ENCODE peak calls at places on chromosomes 7 and 10, in five cellular contexts. K is CD8-positive, alpha-beta memory T cell; O is thoracic aorta; A is IMR-90; J is MM.1S. W is an unnamed sample. For H3K4me1, the result is how much of the 10 kb centered on the place peaks cover.

GRCh38 chr10:28661035-28661434 is 16.3 kb upstream of the BAMBI start:
- DNase-seq in A (peak), J (no peak), K (no peak), O (no peak), W (no peak)

GRCh38 chr10:77849039-77849664 is 77.4 kb downstream of the DLG5 start:
- DNase-seq in J (no peak), A (no peak), O (no peak), K (no peak), W (no peak)

GRCh38 chr10:58023341-58024073 is 244.2 kb downstream of the IPMK start:
- DNase-seq in A (peak), K (no peak), O (no peak), J (no peak), W (no peak)

GRCh38 chr7:66415659-66416265 is 210.6 kb downstream of the TPST1 start:
- DNase-seq in K (no peak), O (no peak), J (no peak), A (peak), W (no peak)

GRCh38 chr7:34320926-34321609 is 336.9 kb upstream of the NPSR1 start:
- DNase-seq in K (peak), J (peak), A (peak), O (peak), W (no peak)

GRCh38 chr10:97861351-97861750 is 11.7 kb downstream of the GOLGA7B start:
- DNase-seq in K (no peak), A (peak), O (no peak), J (no peak), W (no peak)

GRCh38 chr7:21566094-21566493 is 23.3 kb downstream of the DNAH11 start:
- DNase-seq in O (no peak), J (no peak), A (no peak), K (no peak), W (no peak)

GRCh38 chr10:90917968-90918318 is 2.9 kb downstream of the ANKRD1 start:
- DNase-seq in K (no peak), J (no peak), A (no peak), O (no peak), W (no peak)

GRCh38 chr10:44463511-44464121 is 78.7 kb upstream of the CXCL12 start:
- DNase-seq in O (no peak), K (no peak), A (no peak), J (no peak), W (no peak)

GRCh38 chr10:8985651-8986050 is 931.2 kb downstream of the GATA3 start:
- DNase-seq in K (no peak), O (no peak), J (no peak), A (no peak), W (no peak)

GRCh38 chr10:89792187-89792586 is 90.8 kb downstream of the KIF20B start:
- DNase-seq in J (no peak), K (no peak), A (peak), O (no peak), W (no peak)

GRCh38 chr7:151442776-151443496 is 3.0 kb upstream of the CRYGN start:
- DNase-seq in O (no peak), A (no peak), K (no peak), J (no peak), W (no peak)

GRCh38 chr10:90965720-90966119 is 44.8 kb upstream of the ANKRD1 start:
- DNase-seq in O (no peak), K (no peak), J (no peak), A (no peak), W (no peak)

GRCh38 chr7:75888464-75889222 is 9.8 kb downstream of the RHBDD2 start:
- DNase-seq in K (no peak), O (no peak), A (no peak), J (no peak), W (no peak)

GRCh38 chr10:33258951-33259350 is 75.5 kb downstream of the NRP1 start:
- DNase-seq in K (no peak), J (no peak), A (peak), O (no peak), W (no peak)

GRCh38 chr7:37713613-37714012 is 30.0 kb downstream of the GPR141 start:
- DNase-seq in J (no peak), O (no peak), A (no peak), K (no peak), W (no peak)

GRCh38 chr10:49162063-49162462 is 26.1 kb downstream of the TMEM273 start:
- DNase-seq in O (no peak), A (peak), K (no peak), J (no peak), W (no peak)

GRCh38 chr7:102925962-102926825 is 13.4 kb downstream of the LRRC17 start:
- DNase-seq in A (peak), O (no peak), K (no peak), J (no peak), W (no peak)

GRCh38 chr7:22821702-22822485 is 755 bp downstream of the TOMM7 start:
- DNase-seq in O (no peak), J (no peak), A (no peak), K (no peak), W (peak)

GRCh38 chr7:21806388-21806787 is 139.3 kb downstream of the CDCA7L start:
- DNase-seq in J (no peak), O (no peak), K (no peak), A (no peak), W (no peak)

GRCh38 chr10:80407836-80408197 is 534 bp upstream of the PRXL2A start:
- DNase-seq in J (no peak), O (no peak), K (no peak), A (no peak), W (no peak)

GRCh38 chr10:110010076-110011069 is 2.6 kb downstream of the ADD3 start:
- DNase-seq in A (peak), K (peak), O (no peak), J (peak), W (peak)

GRCh38 chr10:104435822-104436221 is 82.2 kb downstream of the CFAP58 start:
- DNase-seq in J (no peak), A (peak), O (no peak), K (no peak), W (no peak)

GRCh38 chr10:93245772-93246171 is 172.1 kb downstream of the CYP26A1 start:
- DNase-seq in K (no peak), O (no peak), J (no peak), A (no peak), W (no peak)

GRCh38 chr10:80530816-80531215 is 6.9 kb upstream of the SH2D4B start:
- DNase-seq in J (no peak), A (no peak), O (no peak), K (no peak), W (no peak)

GRCh38 chr7:47581821-47582747 is at the start of gene TNS3:
- DNase-seq in A (peak), J (peak), K (no peak), O (no peak), W (no peak)

GRCh38 chr7:121313793-121314676 is 14.8 kb upstream of the WNT16 start:
- DNase-seq in K (no peak), O (no peak), A (no peak), J (peak), W (no peak)

GRCh38 chr7:2299131-2299829 is 15.0 kb downstream of the SNX8 start:
- DNase-seq in O (peak), A (peak), K (no peak), J (no peak), W (peak)

GRCh38 chr10:82211331-82211730 is 336.3 kb downstream of the NRG3 start:
- DNase-seq in J (no peak), O (no peak), K (no peak), A (no peak), W (no peak)

GRCh38 chr7:138008046-138008587 is 6.2 kb upstream of the CREB3L2 start:
- DNase-seq in K (no peak), O (no peak), A (no peak), J (no peak), W (no peak)

GRCh38 chr10:63760034-63760707 is 239.0 kb downstream of the REEP3 start:
- DNase-seq in A (no peak), O (no peak), J (no peak), K (no peak), W (no peak)

GRCh38 chr7:16202298-16202697 is 219.0 kb downstream of the CRPPA start:
- DNase-seq in O (no peak), A (no peak), K (no peak), J (no peak), W (no peak)

GRCh38 chr7:136869006-136869961 is 832 bp downstream of the CHRM2 start:
- DNase-seq in A (peak), K (no peak), J (no peak), O (no peak), W (no peak)

GRCh38 chr7:136874393-136875032 is 6.1 kb downstream of the CHRM2 start:
- DNase-seq in J (peak), K (no peak), A (peak), O (no peak), W (no peak)

GRCh38 chr7:136869991-136870798 is 1.7 kb downstream of the CHRM2 start:
- DNase-seq in A (peak), O (no peak), K (no peak), J (no peak), W (no peak)

GRCh38 chr7:136868496-136869005 is at the start of gene CHRM2:
- DNase-seq in K (no peak), O (no peak), A (peak), J (no peak), W (no peak)

GRCh38 chr7:136870799-136871487 is 2.5 kb downstream of the CHRM2 start:
- DNase-seq in O (no peak), K (no peak), J (no peak), A (no peak), W (no peak)
- H3K4me1 ChIP-seq in O (under half), K (under half), J (under half), A (under half), W (under half)

GRCh38 chr7:129613016-129613337 is 1.5 kb downstream of the NRF1 start:
- DNase-seq in J (no peak), O (no peak), K (no peak), A (no peak), W (no peak)
- H3K4me1 ChIP-seq in J (under half), O (under half), K (half or more), A (under half), W (half or more)

GRCh38 chr7:128740996-128741395 is 1.8 kb downstream of the CALU start:
- DNase-seq in K (no peak), O (no peak), J (no peak), A (no peak), W (no peak)
- H3K4me1 ChIP-seq in K (under half), O (half or more), J (under half), A (under half), W (under half)

DNA sequence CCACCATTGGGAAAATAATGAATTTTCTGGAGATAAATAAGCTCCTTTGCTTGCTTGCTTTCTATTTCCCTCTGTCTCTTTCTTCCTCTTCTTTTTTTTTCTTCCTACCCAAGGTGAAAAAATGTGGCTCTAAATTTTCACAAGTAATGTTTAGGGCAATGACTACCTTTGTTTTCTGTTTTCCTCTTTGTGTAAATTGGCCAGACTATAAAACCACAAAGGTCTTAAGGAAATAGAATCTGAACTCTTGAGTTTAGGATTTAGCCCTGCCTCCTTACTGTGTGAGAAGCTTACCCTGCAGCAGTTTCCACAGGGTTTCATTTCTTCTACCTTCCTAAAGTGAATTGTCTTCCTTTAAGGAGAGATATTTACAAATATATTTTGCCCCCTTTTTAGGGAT is 330.4 kb downstream of the ARL4A start:
- DNase-seq in O (no peak), K (no peak), J (no peak), A (no peak), W (no peak)
- H3K4me1 ChIP-seq in O (under half), K (under half), J (under half), A (under half), W (under half)

DNA sequence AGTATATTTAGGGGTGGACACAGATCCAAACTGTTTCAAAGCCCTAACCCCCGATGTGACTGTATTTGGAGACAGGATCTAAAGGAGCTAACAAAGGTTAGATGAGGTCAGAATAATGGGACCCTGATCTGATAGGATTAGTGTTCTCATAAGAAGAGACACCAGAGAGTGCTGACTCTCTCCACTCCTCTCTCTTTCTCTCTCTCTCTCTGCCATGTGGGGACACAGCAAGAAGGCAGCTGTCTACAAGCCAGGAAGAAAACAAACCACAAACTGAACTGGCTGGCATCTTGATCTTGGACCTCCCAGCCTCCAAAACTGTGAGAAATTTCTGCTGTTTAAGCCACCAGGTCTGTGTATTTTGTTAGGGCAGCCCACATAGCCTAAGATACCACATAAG is 84.7 kb upstream of the KDM7A start:
- DNase-seq in J (peak), A (no peak), K (no peak), O (no peak), W (no peak)
- H3K4me1 ChIP-seq in J (under half), A (under half), K (under half), O (under half), W (under half)

DNA sequence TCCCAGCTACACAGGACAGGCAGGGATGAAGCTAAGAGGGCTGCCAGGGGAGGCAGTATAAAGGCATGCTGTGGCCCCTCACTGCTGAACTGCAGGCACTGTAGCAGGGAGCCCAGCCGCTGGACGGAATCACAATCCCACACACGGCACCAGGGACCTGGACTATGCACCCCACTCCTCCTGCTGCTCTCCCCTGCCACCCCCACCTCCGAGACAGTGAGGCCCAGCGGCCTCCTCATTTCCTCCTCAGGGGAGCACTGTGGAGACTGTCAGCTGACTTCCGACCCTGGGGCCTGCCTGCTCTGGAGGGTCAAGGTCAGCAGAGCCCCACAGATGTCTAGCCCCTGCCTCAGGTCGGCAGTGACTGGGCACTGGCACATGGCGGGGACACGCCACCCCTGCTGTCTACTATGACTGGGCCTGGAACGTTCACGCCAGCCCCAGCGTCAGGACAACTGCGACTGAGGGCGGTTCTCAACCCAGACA is 92.7 kb downstream of the FAM53B start:
- DNase-seq in A (no peak), K (peak), O (no peak), J (no peak), W (no peak)
- H3K4me1 ChIP-seq in A (under half), K (half or more), O (under half), J (under half), W (half or more)